ENCODE peak calls at places on chromosome 3, in ten cellular contexts. L is mesendoderm, R is osteoblast, W is GM12878, S is K562, U is A549, A is mesenchymal stem cell, I is fibroblast of lung, E is neuronal stem cell, D is H9. Y is an unnamed sample.

GRCh38 chr3:188993140-188993539 is 178.6 kb upstream of the TPRG1 start:
- DNase-seq in E (no peak), U (no peak), I (no peak), D (no peak), L (no peak), S (no peak), R (no peak), A (no peak), W (no peak), Y (no peak)

GRCh38 chr3:134145183-134145582 is 105.5 kb downstream of the RYK start:
- DNase-seq in A (no peak), I (no peak), S (no peak), D (no peak), L (peak; percentile 13), U (no peak), W (no peak), E (no peak), R (no peak), Y (no peak)

GRCh38 chr3:85922374-85922773 is 963.6 kb downstream of the CADM2 start:
- DNase-seq in D (no peak), W (no peak), I (no peak), E (no peak), S (no peak), R (no peak), A (no peak), U (no peak), L (no peak), Y (no peak)

GRCh38 chr3:193621127-193621526 is 28.1 kb downstream of the OPA1 start:
- DNase-seq in U (no peak), D (no peak), R (no peak), A (no peak), S (no peak), L (no peak), I (no peak), E (no peak), W (no peak), Y (no peak)

GRCh38 chr3:134008630-134009156 is 21.0 kb downstream of the SLCO2A1 start:
- DNase-seq in I (peak; percentile 99), R (peak; percentile 75), E (no peak), D (no peak), W (no peak), A (peak; percentile 48), S (no peak), L (no peak), U (peak; percentile 25), Y (peak; percentile 82)

GRCh38 chr3:152709659-152710058 is 125.3 kb upstream of the P2RY1 start:
- DNase-seq in E (no peak), I (no peak), R (no peak), A (no peak), U (no peak), L (no peak), D (no peak), S (no peak), W (no peak), Y (no peak)

GRCh38 chr3:45593708-45594601 is 596 bp upstream of the LIMD1 start:
- DNase-seq in S (peak; percentile 95), L (peak; percentile 89), D (peak; percentile 86), I (peak; percentile 70), W (no peak), E (peak; percentile 62), U (peak; percentile 80), A (peak; percentile 74), R (peak; percentile 97), Y (peak; percentile 90)

GRCh38 chr3:51024765-51025681 is 350.3 kb downstream of the DOCK3 start:
- DNase-seq in S (no peak), E (no peak), U (no peak), R (no peak), D (peak; percentile 27), A (no peak), I (no peak), W (no peak), L (peak; percentile 27), Y (no peak)

GRCh38 chr3:47714606-47715005 is 67.1 kb downstream of the SMARCC1 start:
- DNase-seq in R (no peak), U (no peak), I (no peak), W (no peak), A (no peak), E (no peak), L (no peak), S (no peak), D (no peak), Y (no peak)

GRCh38 chr3:139588450-139588849 is 48.9 kb upstream of the RBP1 start:
- DNase-seq in R (no peak), E (peak; percentile 11), A (no peak), S (peak; percentile 17), W (no peak), D (peak; percentile 77), L (peak; percentile 81), I (no peak), U (no peak), Y (no peak)

GRCh38 chr3:192408007-192408655 is 319.2 kb downstream of the FGF12 start:
- DNase-seq in D (peak; percentile 49), W (no peak), L (peak; percentile 73), U (no peak), A (peak; percentile 7), E (peak; percentile 30), I (peak; percentile 63), R (peak; percentile 77), S (no peak), Y (peak; percentile 8)

DNA sequence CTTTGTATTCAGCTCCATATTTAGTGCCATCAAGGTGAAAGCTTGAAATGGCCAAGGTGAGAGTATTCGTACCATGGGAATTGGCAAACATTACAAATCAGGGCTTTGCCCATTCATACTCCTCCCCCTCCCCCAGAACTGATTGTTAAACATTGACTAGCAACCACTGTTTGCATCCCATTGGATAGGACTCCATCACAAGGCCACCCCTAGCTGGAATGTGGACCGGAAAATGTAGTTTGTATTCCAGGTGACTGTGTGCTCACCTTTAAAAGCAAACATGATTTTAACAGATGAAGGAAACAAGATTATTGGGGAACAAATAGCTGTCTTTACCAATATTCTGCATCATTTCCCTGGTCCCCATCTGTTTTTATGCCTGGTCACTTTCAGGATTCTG is 14.1 kb downstream of the ST3GAL6 start:
- DNase-seq in D (no peak), U (no peak), S (no peak), R (no peak), E (no peak), I (no peak), W (no peak), L (no peak), A (no peak), Y (no peak)
- H3K4me2 ChIP-seq in D (no peak overlapping the region), U (no peak overlapping the region), S (no peak overlapping the region), R (peak overlapping the region; percentile 61), E (no peak overlapping the region), I (no peak overlapping the region), W (no peak overlapping the region), L (no peak overlapping the region), A (no peak overlapping the region), Y (no peak overlapping the region)

GRCh38 chr3:141412087-141412935 is 44.0 kb downstream of the ZBTB38 start:
- DNase-seq in W (no peak), R (no peak), A (peak; percentile 96), I (peak; percentile 84), E (no peak), L (peak; percentile 59), U (peak; percentile 91), D (no peak), S (no peak), Y (peak; percentile 85)

GRCh38 chr3:141410408-141410807 is 42.1 kb downstream of the ZBTB38 start:
- DNase-seq in I (peak; percentile 60), D (no peak), U (peak; percentile 78), L (peak; percentile 35), R (no peak), S (no peak), E (no peak), A (peak; percentile 79), W (no peak), Y (peak; percentile 75)

GRCh38 chr3:141412936-141413354 is 44.6 kb downstream of the ZBTB38 start:
- DNase-seq in D (no peak), I (peak; percentile 87), U (peak; percentile 89), A (peak; percentile 82), L (no peak), S (no peak), W (no peak), E (no peak), R (no peak), Y (peak; percentile 93)

GRCh38 chr3:141413387-141414140 is 45.3 kb downstream of the ZBTB38 start:
- DNase-seq in L (no peak), A (no peak), D (no peak), U (peak; percentile 45), S (no peak), R (no peak), I (peak; percentile 47), W (no peak), E (no peak), Y (peak; percentile 58)

GRCh38 chr3:141410861-141411771 is 42.8 kb downstream of the ZBTB38 start:
- DNase-seq in D (no peak), I (peak; percentile 55), R (no peak), S (no peak), A (peak; percentile 89), U (peak; percentile 81), E (no peak), W (no peak), L (no peak), Y (peak; percentile 60)
- H3K4me2 ChIP-seq in D (no peak overlapping the region), I (peak overlapping the region; percentile 49), R (peak overlapping the region; percentile 69), S (no peak overlapping the region), A (no peak overlapping the region), U (peak overlapping the region; percentile 86), E (no peak overlapping the region), W (peak overlapping the region; percentile 94), L (no peak overlapping the region), Y (peak overlapping the region; percentile 79)

GRCh38 chr3:28130836-28131235 is 110.6 kb upstream of the CMC1 start:
- DNase-seq in R (no peak), U (no peak), I (no peak), W (no peak), A (no peak), S (no peak), D (no peak), L (peak; percentile 36), E (no peak), Y (no peak)

GRCh38 chr3:28122227-28122626 is 119.2 kb upstream of the CMC1 start:
- DNase-seq in L (no peak), I (no peak), R (peak; percentile 57), D (no peak), W (no peak), U (no peak), S (no peak), A (no peak), E (no peak), Y (no peak)

GRCh38 chr3:28124882-28125281 is 116.5 kb upstream of the CMC1 start:
- DNase-seq in W (no peak), E (no peak), S (no peak), A (no peak), L (no peak), U (no peak), I (no peak), R (no peak), D (no peak), Y (no peak)

DNA sequence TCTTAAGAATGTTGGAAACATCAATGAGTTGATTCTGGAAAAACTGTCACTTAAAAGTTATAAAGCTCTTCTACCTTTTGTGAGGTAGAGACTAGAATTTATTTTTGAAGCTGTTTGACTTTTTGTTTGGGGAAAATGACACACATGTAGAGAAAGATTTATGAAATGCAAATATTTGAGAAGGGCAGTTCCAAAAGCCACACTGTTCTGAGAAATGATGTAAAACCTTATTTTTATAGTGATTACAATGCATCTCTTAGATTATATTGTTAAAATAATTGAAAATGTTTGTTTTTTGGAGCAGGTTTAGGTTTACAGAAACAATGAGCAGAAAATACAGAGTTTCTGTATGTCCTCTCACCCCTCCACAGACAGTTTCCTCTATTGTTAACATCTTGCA is 116.1 kb upstream of the CMC1 start:
- DNase-seq in E (no peak), U (no peak), W (no peak), I (no peak), R (no peak), A (no peak), S (no peak), D (no peak), L (no peak), Y (no peak)
- H3K4me2 ChIP-seq in E (no peak overlapping the region), U (no peak overlapping the region), W (no peak overlapping the region), I (no peak overlapping the region), R (no peak overlapping the region), A (no peak overlapping the region), S (no peak overlapping the region), D (no peak overlapping the region), L (no peak overlapping the region), Y (no peak overlapping the region)

GRCh38 chr3:127403795-127404194 is 115.9 kb upstream of the PRR20G start:
- DNase-seq in A (no peak), I (no peak), D (no peak), W (no peak), S (no peak), R (no peak), E (no peak), U (no peak), L (no peak), Y (no peak)
- H3K4me2 ChIP-seq in A (no peak overlapping the region), I (no peak overlapping the region), D (no peak overlapping the region), W (no peak overlapping the region), S (no peak overlapping the region), R (no peak overlapping the region), E (no peak overlapping the region), U (no peak overlapping the region), L (no peak overlapping the region), Y (no peak overlapping the region)